ENCODE peak calls at places on chromosomes 7 and 10, in four cellular contexts. N, O, V and U are unnamed samples.

GRCh38 chr10:103512166-103512565 is 18.7 kb downstream of the NEURL1 start:
- DNase-seq in N (no peak), O (no peak), V (no peak), U (no peak)

GRCh38 chr7:1818581-1819200 is 148.6 kb downstream of the ELFN1 start:
- DNase-seq in N (no peak), O (no peak), V (no peak), U (no peak)

GRCh38 chr7:139108256-139109187 is 998 bp downstream of the ZC3HAV1 start:
- DNase-seq in N (peak), O (peak), V (no peak), U (peak)

GRCh38 chr10:72276421-72277339 is 3.0 kb downstream of the DDIT4 start:
- DNase-seq in N (peak), O (peak), V (peak), U (peak)

GRCh38 chr7:93948106-93948505 is 26.6 kb downstream of the GNG11 start:
- DNase-seq in N (no peak), O (no peak), V (no peak), U (no peak)

GRCh38 chr10:124387078-124387874 is 31.4 kb downstream of the OAT start:
- DNase-seq in N (peak), O (no peak), V (no peak), U (no peak)

GRCh38 chr10:117865945-117866344 is 180.8 kb downstream of the RAB11FIP2 start:
- DNase-seq in N (no peak), O (no peak), V (no peak), U (no peak)

GRCh38 chr7:151374139-151374538 is 32.5 kb downstream of the NUB1 start:
- DNase-seq in N (no peak), O (no peak), V (no peak), U (no peak)

GRCh38 chr10:71436268-71436922 is 39.7 kb downstream of the CDH23 start:
- DNase-seq in N (no peak), O (no peak), V (no peak), U (no peak)

GRCh38 chr10:16545126-16545736 is 23.6 kb upstream of the C1QL3 start:
- DNase-seq in N (peak), O (peak), V (peak), U (no peak)

GRCh38 chr7:45252857-45253256 is 95.3 kb downstream of the RAMP3 start:
- DNase-seq in N (no peak), O (no peak), V (no peak), U (no peak)

GRCh38 chr10:79465341-79465740 is 19.9 kb upstream of the ZCCHC24 start:
- DNase-seq in N (no peak), O (no peak), V (no peak), U (no peak)

GRCh38 chr7:14836571-14837189 is 65.9 kb downstream of the DGKB start:
- DNase-seq in N (no peak), O (no peak), V (no peak), U (peak)

GRCh38 chr10:88505680-88506215 is 77.4 kb downstream of the RNLS start:
- DNase-seq in N (no peak), O (no peak), V (no peak), U (no peak)

GRCh38 chr7:129779602-129780256 is 168.2 kb downstream of the NRF1 start:
- DNase-seq in N (no peak), O (no peak), V (peak), U (peak)

GRCh38 chr10:59606551-59606961 is 103.1 kb downstream of the SLC16A9 start:
- DNase-seq in N (no peak), O (peak), V (no peak), U (no peak)

GRCh38 chr10:42744134-42744701 is 38.4 kb upstream of the BMS1 start:
- DNase-seq in N (no peak), O (no peak), V (no peak), U (no peak)

GRCh38 chr10:52410916-52411315 is 96.8 kb downstream of the DKK1 start:
- DNase-seq in N (no peak), O (no peak), V (no peak), U (no peak)
- H3K4me3 ChIP-seq in N (no peak), O (no peak), V (no peak), U (no peak)

GRCh38 chr7:33873981-33874750 is 31.2 kb upstream of the BMPER start:
- DNase-seq in N (peak), O (no peak), V (no peak), U (no peak)
- H3K27ac ChIP-seq in N (peak), O (no peak), V (no peak), U (no peak)

GRCh38 chr10:6163364-6164270 is 39.1 kb upstream of the PFKFB3 start:
- DNase-seq in N (peak), O (peak), V (no peak), U (peak)
- TF ChIP-seq POLR2A in N (peak), O (peak), V (no peak), U (peak)

DNA sequence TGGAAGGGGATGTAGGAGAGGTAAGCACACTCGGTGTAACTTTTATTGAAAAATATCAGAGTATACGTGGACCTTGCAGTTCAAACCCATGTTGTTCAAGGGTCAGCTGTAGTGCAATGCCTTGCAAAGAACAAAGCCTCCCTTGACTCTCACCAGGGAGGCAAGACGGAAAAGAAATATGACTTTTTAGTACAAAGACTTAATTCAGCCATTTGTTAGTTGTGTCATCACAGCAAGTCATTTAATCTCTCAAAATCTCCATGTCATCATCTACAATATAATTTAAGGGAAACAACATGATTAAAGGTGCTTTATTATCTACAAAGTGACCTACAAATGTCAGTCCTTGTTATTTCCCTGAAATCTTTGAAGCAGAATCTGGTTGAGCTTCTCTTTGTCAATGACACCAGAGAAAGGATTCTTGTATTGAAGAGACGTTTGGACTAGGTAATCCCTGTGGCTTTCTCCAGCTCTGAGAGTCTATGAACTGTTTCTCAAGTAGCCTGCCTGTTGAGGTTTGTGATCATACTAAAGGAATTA is 502.8 kb downstream of the REEP3 start:
- DNase-seq in N (no peak), O (no peak), V (no peak), U (no peak)
- H3K4me3 ChIP-seq in N (no peak), O (no peak), V (no peak), U (no peak)

DNA sequence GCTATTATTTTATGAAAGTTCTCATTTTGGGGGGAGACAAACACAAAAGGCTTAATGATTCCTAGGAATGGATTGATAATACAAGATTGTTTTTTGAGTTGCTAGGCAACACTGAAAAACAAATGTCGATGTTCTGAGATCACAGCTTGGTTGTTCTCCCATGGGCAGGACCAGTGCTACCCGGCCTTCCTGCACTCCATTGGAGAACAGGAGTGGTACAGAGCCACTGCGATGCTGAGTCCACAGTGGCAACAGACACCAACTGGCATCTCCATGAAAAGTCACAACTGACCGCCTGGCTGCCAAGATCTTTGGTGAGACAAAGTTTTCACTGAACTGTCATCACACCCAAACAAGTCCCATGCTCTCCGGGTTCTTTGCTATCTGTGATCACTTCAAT is 68.9 kb upstream of the NMT2 start:
- DNase-seq in N (peak), O (no peak), V (no peak), U (peak)
- H3K27ac ChIP-seq in N (no peak), O (no peak), V (no peak), U (no peak)

DNA sequence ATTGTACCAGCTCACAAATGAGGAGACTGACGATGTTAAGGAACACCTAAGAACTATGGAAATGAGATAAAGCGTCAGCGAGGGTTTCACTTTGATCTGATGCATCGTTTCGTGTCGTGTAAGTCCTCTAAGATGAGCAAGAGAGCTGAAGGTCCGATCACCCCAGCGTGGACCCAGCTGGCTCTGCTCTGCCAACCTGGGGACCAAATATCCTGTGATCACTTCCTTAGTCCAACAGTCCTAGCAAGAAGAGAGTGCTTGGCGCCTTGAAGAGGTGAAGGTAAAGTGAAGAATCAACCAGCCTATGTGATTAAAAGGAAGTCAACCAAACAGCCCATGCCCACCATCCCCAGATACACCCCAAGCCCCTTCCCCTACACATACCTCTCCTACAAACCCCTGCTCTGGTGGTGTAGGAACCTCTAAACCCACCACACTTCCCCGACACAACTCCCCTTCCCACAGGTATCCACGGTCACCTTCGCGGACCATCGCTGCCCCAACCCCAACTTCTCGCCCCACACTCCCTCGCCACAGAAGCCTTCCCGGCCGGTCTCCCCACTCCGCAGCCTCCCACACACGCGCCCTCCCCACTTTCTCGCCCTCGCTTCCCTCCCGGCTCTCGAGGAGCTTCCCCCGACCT is 722 bp downstream of the UPF2 start:
- DNase-seq in N (peak), O (peak), V (peak), U (peak)
- TF ChIP-seq POLR2A in N (no peak), O (no peak), V (no peak), U (no peak)

DNA sequence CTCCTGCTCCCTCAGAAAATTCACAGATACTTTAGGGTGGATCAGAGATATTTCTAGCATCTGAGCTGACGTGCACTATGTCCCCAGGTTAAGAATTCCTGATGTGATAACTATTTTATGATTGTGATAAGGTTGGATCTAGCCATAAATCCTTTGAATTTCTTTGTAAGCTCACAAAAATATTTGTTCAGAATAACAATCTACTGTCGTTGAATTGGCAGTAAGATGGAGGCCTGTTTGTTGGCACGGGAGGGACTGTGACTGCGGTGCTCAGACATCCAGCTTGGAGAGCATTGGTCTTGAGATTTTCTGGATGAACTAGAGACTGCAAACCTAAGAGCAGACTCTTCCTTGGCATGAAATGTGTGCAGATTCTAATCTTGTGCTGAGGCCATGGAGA is 131.1 kb downstream of the LRRC4 start:
- DNase-seq in N (no peak), O (no peak), V (no peak), U (no peak)
- H3K4me3 ChIP-seq in N (no peak), O (no peak), V (no peak), U (no peak)

GRCh38 chr7:66224171-66224773 is 19.1 kb downstream of the TPST1 start:
- DNase-seq in N (no peak), O (no peak), V (no peak), U (peak)
- H3K27ac ChIP-seq in N (no peak), O (no peak), V (no peak), U (peak)

GRCh38 chr10:113854757-113855626 is 531 bp downstream of the NHLRC2 start:
- DNase-seq in N (peak), O (peak), V (peak), U (peak)
- TF ChIP-seq POLR2A in N (peak), O (peak), V (peak), U (peak)

GRCh38 chr7:113086928-113087277 is 276 bp upstream of the GPR85 start:
- DNase-seq in N (no peak), O (no peak), V (no peak), U (no peak)
- H3K4me3 ChIP-seq in N (peak), O (no peak), V (no peak), U (no peak)